ENCODE peak calls at places on chromosomes 3 and 15, in four cellular contexts. One of them, this sample, is unnamed.
A peak's percentile ranks its signal among the peaks of the same experiment; 100 is the strongest.

GRCh38 chr3:14716593-14716992 is 41.7 kb downstream of the C3orf20 start:
- DNase-seq in NT2/D1: no peak
- DNase-seq in H1: no peak
- DNase-seq in GM12878: no peak
- DNase-seq in this sample: no peak

GRCh38 chr15:28019594-28020320 is 79.4 kb downstream of the OCA2 start:
- DNase-seq in H1: no peak
- DNase-seq in GM12878: no peak
- DNase-seq in NT2/D1: peak; percentile 8
- DNase-seq in this sample: no peak

GRCh38 chr3:151367448-151367847 is 17.1 kb downstream of the P2RY12 start:
- DNase-seq in NT2/D1: no peak
- DNase-seq in GM12878: no peak
- DNase-seq in H1: no peak
- DNase-seq in this sample: no peak

GRCh38 chr3:69806735-69807438 is 67.6 kb downstream of the MITF start:
- DNase-seq in H1: no peak
- DNase-seq in GM12878: no peak
- DNase-seq in NT2/D1: no peak
- DNase-seq in this sample: no peak

GRCh38 chr15:58066042-58066867 is 744 bp upstream of the ALDH1A2 start:
- DNase-seq in H1: peak; percentile 89
- DNase-seq in GM12878: no peak
- DNase-seq in NT2/D1: no peak
- DNase-seq in this sample: peak; percentile 1

GRCh38 chr3:46928297-46928696 is 48.2 kb downstream of the CCDC12 start:
- DNase-seq in NT2/D1: no peak
- DNase-seq in GM12878: peak; percentile 88
- DNase-seq in H1: no peak
- DNase-seq in this sample: no peak

GRCh38 chr3:49339593-49339946 is 283 bp downstream of the USP4 start:
- DNase-seq in NT2/D1: no peak
- DNase-seq in GM12878: no peak
- DNase-seq in H1: peak; percentile 66
- DNase-seq in this sample: peak; percentile 27

GRCh38 chr3:861721-862120 is 231.1 kb upstream of the CNTN6 start:
- DNase-seq in GM12878: no peak
- DNase-seq in NT2/D1: no peak
- DNase-seq in H1: no peak
- DNase-seq in this sample: no peak

GRCh38 chr3:177931346-177931745 is 604.9 kb upstream of the KCNMB2 start:
- DNase-seq in H1: no peak
- DNase-seq in GM12878: no peak
- DNase-seq in NT2/D1: no peak
- DNase-seq in this sample: no peak

GRCh38 chr3:178436773-178437172 is 99.5 kb upstream of the KCNMB2 start:
- DNase-seq in GM12878: no peak
- DNase-seq in NT2/D1: peak; percentile 5
- DNase-seq in H1: no peak
- DNase-seq in this sample: no peak

GRCh38 chr3:13655074-13655913 is 106.4 kb downstream of the FBLN2 start:
- DNase-seq in NT2/D1: peak; percentile 57
- DNase-seq in GM12878: no peak
- DNase-seq in H1: peak; percentile 89
- DNase-seq in this sample: no peak

GRCh38 chr15:58392611-58393161 is 39.1 kb upstream of the LIPC start:
- DNase-seq in H1: no peak
- DNase-seq in GM12878: no peak
- DNase-seq in NT2/D1: no peak
- DNase-seq in this sample: no peak

GRCh38 chr3:188749010-188749617 is 422.7 kb upstream of the TPRG1 start:
- DNase-seq in H1: peak; percentile 68
- DNase-seq in GM12878: no peak
- DNase-seq in NT2/D1: peak; percentile 35
- DNase-seq in this sample: no peak

GRCh38 chr15:75749820-75750219 is 37.2 kb upstream of the CSPG4 start:
- DNase-seq in H1: no peak
- DNase-seq in NT2/D1: no peak
- DNase-seq in GM12878: no peak
- DNase-seq in this sample: no peak

GRCh38 chr3:127011270-127011992 is 28.5 kb downstream of the PLXNA1 start:
- DNase-seq in NT2/D1: no peak
- DNase-seq in GM12878: no peak
- DNase-seq in H1: no peak
- DNase-seq in this sample: no peak
- TF ChIP-seq SUZ12 in NT2/D1: no peak
- TF ChIP-seq SUZ12 in GM12878: no peak
- TF ChIP-seq SUZ12 in H1: no peak
- TF ChIP-seq SUZ12 in this sample: no peak

DNA sequence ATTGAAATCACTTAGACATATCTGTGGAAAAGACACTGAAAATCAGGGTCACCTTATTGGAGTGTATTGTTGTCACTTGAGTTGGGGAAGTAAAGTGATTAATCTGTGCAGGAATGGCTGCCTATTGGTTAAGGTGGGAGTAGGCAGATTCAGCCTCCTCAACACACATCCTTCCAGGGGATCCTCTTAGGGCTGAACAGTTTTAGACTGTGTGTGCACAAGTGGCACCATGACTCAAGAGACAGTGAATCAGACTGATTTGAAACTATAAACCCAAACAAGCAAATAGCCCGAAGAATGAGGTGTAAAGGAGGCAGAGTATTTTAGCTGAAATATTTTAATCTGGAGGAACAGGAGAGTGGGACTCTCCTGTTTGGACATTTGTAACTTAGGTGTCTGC is 4.9 kb downstream of the ABHD17C start:
- DNase-seq in GM12878: no peak
- DNase-seq in NT2/D1: no peak
- DNase-seq in H1: no peak
- DNase-seq in this sample: no peak
- TF ChIP-seq ZNF274 in GM12878: no peak
- TF ChIP-seq ZNF274 in NT2/D1: no peak
- TF ChIP-seq ZNF274 in H1: no peak
- TF ChIP-seq ZNF274 in this sample: no peak

DNA sequence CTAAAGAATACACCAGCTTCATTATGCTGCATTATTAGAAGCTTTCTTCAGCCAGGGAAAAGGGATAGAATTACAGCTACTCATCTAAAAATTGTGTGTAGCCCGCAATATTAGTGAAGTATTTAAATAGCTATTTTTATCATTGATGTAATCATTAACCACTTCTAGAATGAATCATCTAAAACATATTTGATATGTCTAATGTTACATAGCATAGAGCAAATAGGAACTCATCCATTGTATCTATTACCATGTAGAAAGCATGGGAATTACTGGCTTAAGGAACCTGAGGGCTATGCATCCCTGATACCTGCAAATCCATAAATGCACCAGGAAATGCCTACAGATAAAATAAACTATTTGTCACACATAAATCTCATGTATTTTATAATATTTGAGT is 54.5 kb upstream of the VGLL3 start:
- DNase-seq in H1: no peak
- DNase-seq in NT2/D1: no peak
- DNase-seq in GM12878: no peak
- DNase-seq in this sample: no peak
- TF ChIP-seq SUZ12 in H1: no peak
- TF ChIP-seq SUZ12 in NT2/D1: no peak
- TF ChIP-seq SUZ12 in GM12878: no peak
- TF ChIP-seq SUZ12 in this sample: no peak

DNA sequence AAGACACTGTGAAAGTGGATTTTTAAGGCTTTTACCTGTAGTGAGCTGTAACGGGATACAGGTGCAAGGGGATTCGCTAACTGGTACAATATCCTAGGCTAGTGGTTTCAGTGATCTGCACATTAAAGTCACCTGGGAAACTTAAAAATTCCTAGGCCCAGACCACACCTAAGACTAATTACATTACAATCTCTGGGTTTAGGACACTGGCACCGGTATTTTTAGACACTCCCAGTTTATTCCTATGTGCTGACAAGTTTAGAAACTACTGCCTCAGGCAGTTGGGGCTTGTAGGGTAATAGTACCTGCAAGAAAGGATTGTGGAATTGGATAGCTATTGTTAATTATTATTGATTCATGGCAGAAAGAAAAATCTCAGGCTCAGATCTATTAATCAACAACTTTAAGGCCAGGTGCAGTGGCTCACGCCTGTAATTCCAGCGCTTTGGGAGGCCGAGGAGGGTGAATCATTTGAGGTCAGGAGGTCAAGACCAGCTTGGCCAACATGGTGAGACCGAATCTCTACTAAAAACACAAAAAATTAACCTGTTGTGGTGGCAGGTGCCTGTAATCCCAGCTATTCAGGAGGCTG is 50.4 kb upstream of the CASR start:
- DNase-seq in GM12878: no peak
- DNase-seq in NT2/D1: no peak
- DNase-seq in H1: no peak
- DNase-seq in this sample: no peak
- TF ChIP-seq ZNF274 in GM12878: no peak
- TF ChIP-seq ZNF274 in NT2/D1: no peak
- TF ChIP-seq ZNF274 in H1: no peak
- TF ChIP-seq ZNF274 in this sample: no peak

DNA sequence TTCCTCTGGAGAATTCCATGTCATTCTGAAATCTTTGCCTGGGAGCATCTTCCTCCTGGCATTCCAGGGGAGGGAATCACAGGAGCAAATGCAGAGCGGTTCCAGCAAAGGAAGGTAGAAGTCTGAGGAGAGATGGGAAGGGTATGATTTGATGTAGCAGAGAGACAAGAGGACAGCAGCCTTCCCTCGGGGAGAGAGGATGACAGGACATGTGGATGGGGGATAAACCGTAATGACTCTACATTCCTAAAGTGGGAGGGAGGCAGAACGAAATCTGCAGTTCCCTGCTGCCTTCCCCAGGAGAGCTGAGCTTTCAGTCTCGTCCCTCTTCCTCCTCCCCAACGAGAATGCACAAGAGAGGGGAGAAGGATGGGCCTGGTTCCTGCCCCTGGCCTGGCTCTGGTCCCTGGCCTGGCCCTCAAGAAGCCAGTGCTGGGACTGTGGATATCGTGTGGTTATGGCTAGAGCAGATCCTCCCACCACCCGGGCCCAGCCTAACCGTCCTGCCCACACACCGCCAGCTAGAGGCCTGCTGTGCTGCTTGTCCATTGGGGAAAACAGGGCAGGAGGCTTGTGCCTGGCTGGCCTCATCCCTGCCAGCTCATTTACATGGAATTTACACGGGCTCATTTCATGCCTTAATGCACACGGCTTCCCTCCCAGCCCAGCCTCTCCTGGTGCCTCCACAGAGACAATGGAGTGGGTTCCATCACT is 26.6 kb downstream of the SEMA7A start:
- DNase-seq in H1: no peak
- DNase-seq in GM12878: no peak
- DNase-seq in NT2/D1: no peak
- DNase-seq in this sample: peak; percentile 22
- TF ChIP-seq SUZ12 in H1: no peak
- TF ChIP-seq SUZ12 in GM12878: no peak
- TF ChIP-seq SUZ12 in NT2/D1: no peak
- TF ChIP-seq SUZ12 in this sample: no peak

DNA sequence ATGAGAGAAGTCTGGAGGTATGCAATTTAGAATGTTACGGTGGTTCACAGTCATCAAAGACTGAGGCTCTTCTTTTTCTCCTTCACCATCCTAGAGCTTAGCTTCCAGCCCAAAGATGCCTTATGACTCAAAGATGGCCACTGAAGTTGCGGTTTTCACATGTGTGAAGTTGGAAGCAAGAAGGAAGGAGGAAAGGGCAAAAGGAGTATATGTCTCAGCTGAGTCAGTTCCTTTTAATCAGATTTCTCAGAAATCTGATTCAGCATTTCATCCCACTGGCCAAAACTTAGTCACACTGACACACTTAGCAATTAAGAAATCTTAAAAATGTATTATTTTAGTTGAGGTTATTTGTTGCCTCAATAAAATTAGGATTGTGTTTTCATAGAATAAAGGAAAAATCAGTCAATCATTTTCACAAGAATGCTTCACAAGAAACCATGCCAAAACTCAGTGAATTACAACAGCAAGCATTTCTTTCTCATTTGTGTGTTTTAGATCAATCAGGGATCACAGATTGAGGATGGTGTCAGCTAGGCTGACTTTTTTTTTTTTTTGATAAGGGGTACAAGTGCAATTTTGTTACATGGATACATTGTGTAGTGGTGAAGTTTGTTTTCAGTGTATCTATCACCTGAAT is 211.1 kb upstream of the GADL1 start:
- DNase-seq in GM12878: no peak
- DNase-seq in H1: no peak
- DNase-seq in NT2/D1: no peak
- DNase-seq in this sample: no peak
- TF ChIP-seq ZNF274 in GM12878: no peak
- TF ChIP-seq ZNF274 in H1: no peak
- TF ChIP-seq ZNF274 in NT2/D1: no peak
- TF ChIP-seq ZNF274 in this sample: no peak

GRCh38 chr3:129344540-129345220 is 66.0 kb downstream of the HMCES start:
- DNase-seq in NT2/D1: peak; percentile 57
- DNase-seq in GM12878: no peak
- DNase-seq in H1: peak; percentile 86
- DNase-seq in this sample: no peak
- TF ChIP-seq SUZ12 in NT2/D1: no peak
- TF ChIP-seq SUZ12 in GM12878: no peak
- TF ChIP-seq SUZ12 in H1: no peak
- TF ChIP-seq SUZ12 in this sample: no peak

GRCh38 chr3:120420360-120420759 is 30.4 kb downstream of the FSTL1 start:
- DNase-seq in NT2/D1: no peak
- DNase-seq in GM12878: no peak
- DNase-seq in H1: no peak
- DNase-seq in this sample: no peak
- TF ChIP-seq ZNF274 in NT2/D1: no peak
- TF ChIP-seq ZNF274 in GM12878: no peak
- TF ChIP-seq ZNF274 in H1: no peak
- TF ChIP-seq ZNF274 in this sample: no peak

DNA sequence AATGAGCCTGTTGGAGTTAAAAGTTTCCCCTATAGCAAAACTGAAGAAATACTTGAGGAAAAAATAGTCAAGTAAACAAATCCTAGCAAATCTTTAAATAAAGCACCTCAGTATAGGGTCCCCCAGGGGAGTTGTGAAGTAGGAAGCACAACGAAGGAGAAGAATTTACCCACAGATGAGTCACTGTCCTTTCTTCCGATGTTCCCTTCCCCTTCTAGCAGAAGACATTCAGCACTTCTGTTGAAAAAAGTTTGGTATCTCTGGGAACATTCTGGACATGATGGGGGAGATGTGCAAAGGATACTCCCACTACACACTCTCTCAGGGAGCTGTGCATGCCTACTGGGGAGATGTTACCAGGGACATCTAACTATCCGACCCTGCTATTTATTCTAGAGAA is 93.9 kb downstream of the RFTN1 start:
- DNase-seq in H1: no peak
- DNase-seq in GM12878: no peak
- DNase-seq in NT2/D1: no peak
- DNase-seq in this sample: no peak
- TF ChIP-seq SUZ12 in H1: no peak
- TF ChIP-seq SUZ12 in GM12878: no peak
- TF ChIP-seq SUZ12 in NT2/D1: no peak
- TF ChIP-seq SUZ12 in this sample: no peak